ENCODE peak calls at places on chromosome 18, in seven cellular contexts. M is psoas muscle; T is effector memory CD4-positive, alpha-beta T cell; Q is A549; I is cardiac fibroblast; H is kidney; Y is AG09309. R is an unnamed sample.

GRCh38 chr18:32911660-32912284 is 138.9 kb upstream of the KLHL14 start:
- DNase-seq in M (no peak), Y (peak; percentile 32), Q (no peak), T (no peak), H (no peak), I (no peak), R (no peak)

GRCh38 chr18:76948345-76948744 is 126.0 kb downstream of the ZNF236 start:
- DNase-seq in Y (no peak), H (no peak), Q (no peak), M (no peak), T (no peak), I (no peak), R (no peak)

GRCh38 chr18:33231474-33232317 is 208.8 kb downstream of the CCDC178 start:
- DNase-seq in Y (no peak), M (peak; percentile 20), T (no peak), I (peak; percentile 75), H (peak; percentile 39), Q (peak; percentile 54), R (peak; percentile 63)

GRCh38 chr18:11880586-11881304 is 27.4 kb downstream of the MPPE1 start:
- DNase-seq in T (no peak), I (no peak), M (no peak), Q (no peak), H (no peak), Y (no peak), R (no peak)

GRCh38 chr18:12766986-12767433 is 64.2 kb downstream of the PSMG2 start:
- DNase-seq in H (peak; percentile 37), M (no peak), Y (no peak), I (no peak), T (no peak), Q (peak; percentile 32), R (no peak)

GRCh38 chr18:45330170-45330594 is 285.1 kb upstream of the SLC14A2 start:
- DNase-seq in T (no peak), H (no peak), I (peak; percentile 25), Y (peak; percentile 42), M (peak; percentile 32), Q (no peak), R (no peak)

GRCh38 chr18:32425466-32425865 is 45.2 kb downstream of the GAREM1 start:
- DNase-seq in T (no peak), H (no peak), Y (peak; percentile 2), M (no peak), Q (peak; percentile 21), I (peak; percentile 80), R (peak; percentile 82)

GRCh38 chr18:10169064-10169562 is 255.3 kb downstream of the VAPA start:
- DNase-seq in Q (no peak), H (no peak), Y (no peak), T (no peak), I (peak; percentile 67), M (no peak), R (no peak)

GRCh38 chr18:61502472-61502871 is 169.2 kb downstream of the CDH20 start:
- DNase-seq in H (no peak), T (no peak), M (no peak), Y (peak; percentile 41), I (peak; percentile 79), Q (peak; percentile 38), R (peak; percentile 53)

GRCh38 chr18:79911009-79911870 is 40.2 kb downstream of the SLC66A2 start:
- DNase-seq in H (peak; percentile 56), M (peak; percentile 67), I (no peak), Q (no peak), T (no peak), Y (no peak), R (no peak)

GRCh38 chr18:23833714-23834113 is 144.5 kb downstream of the LAMA3 start:
- DNase-seq in I (no peak), Q (no peak), H (no peak), Y (no peak), M (no peak), T (no peak), R (no peak)

GRCh38 chr18:3595282-3596273 is 145.6 kb downstream of the TGIF1 start:
- DNase-seq in I (peak; percentile 95), H (no peak), Q (peak; percentile 83), Y (peak; percentile 92), T (peak; percentile 23), M (peak; percentile 33), R (peak; percentile 70)

GRCh38 chr18:51617572-51618260 is 420.2 kb upstream of the MEX3C start:
- DNase-seq in T (no peak), Y (no peak), I (no peak), H (no peak), Q (peak; percentile 74), M (no peak), R (no peak)

GRCh38 chr18:27108842-27109241 is 76.3 kb downstream of the CHST9 start:
- DNase-seq in M (no peak), H (no peak), I (no peak), Q (no peak), Y (no peak), T (no peak), R (no peak)

GRCh38 chr18:28175930-28176673 is 828 bp downstream of the CDH2 start:
- DNase-seq in T (no peak), Q (peak; percentile 45), I (peak; percentile 40), Y (no peak), M (no peak), H (no peak), R (peak; percentile 57)
- H3K4me3 ChIP-seq in T (no peak overlapping the region), Q (peak overlapping the region; percentile 83), I (peak overlapping the region; percentile 68), Y (peak overlapping the region; percentile 91), M (peak overlapping the region; percentile 71), H (peak overlapping the region; percentile 70), R (peak overlapping the region; percentile 93)

DNA sequence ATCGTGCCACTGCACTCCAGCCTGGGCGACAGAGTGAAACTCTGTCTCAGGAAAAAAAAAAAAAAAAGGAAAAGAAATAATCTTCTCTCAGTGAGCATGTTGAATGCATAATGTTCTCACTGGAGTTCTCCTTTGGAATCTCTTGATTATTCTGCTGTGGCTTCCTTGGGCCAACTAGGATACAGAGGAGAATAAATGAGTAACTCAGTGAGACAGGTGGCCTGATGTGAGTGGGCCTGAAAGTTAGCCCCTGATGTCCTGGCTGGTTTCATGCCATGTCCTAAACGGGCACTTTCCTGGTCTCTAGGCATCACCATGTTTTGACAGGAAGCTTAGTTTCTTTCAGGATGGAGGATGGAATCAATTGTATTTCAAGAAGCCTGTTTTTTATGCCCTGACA is 218.6 kb downstream of the NEDD4L start:
- DNase-seq in Q (no peak), I (no peak), H (no peak), T (no peak), M (no peak), Y (no peak), R (no peak)
- H3K4me3 ChIP-seq in Q (peak overlapping the region; percentile 28), I (no peak overlapping the region), H (peak overlapping the region; percentile 19), T (no peak overlapping the region), M (peak overlapping the region; percentile 42), Y (no peak overlapping the region), R (no peak overlapping the region)

GRCh38 chr18:8477615-8478014 is 131.6 kb upstream of the RAB12 start:
- DNase-seq in T (no peak), I (no peak), H (no peak), Q (no peak), Y (no peak), M (no peak), R (peak; percentile 33)

GRCh38 chr18:8479826-8480225 is 129.4 kb upstream of the RAB12 start:
- DNase-seq in Q (no peak), H (no peak), I (no peak), M (no peak), Y (no peak), T (no peak), R (peak; percentile 42)

GRCh38 chr18:8478968-8479370 is 130.3 kb upstream of the RAB12 start:
- DNase-seq in Q (no peak), M (no peak), I (no peak), Y (no peak), H (no peak), T (no peak), R (no peak)

GRCh38 chr18:8480506-8481328 is 128.5 kb upstream of the RAB12 start:
- DNase-seq in Q (peak; percentile 72), Y (peak; percentile 25), H (no peak), M (no peak), I (peak; percentile 83), T (no peak), R (peak; percentile 45)

GRCh38 chr18:8478166-8478967 is 130.9 kb upstream of the RAB12 start:
- DNase-seq in M (peak; percentile 51), Q (peak; percentile 51), T (no peak), I (peak; percentile 62), H (peak; percentile 77), Y (no peak), R (peak; percentile 72)
- H3K4me3 ChIP-seq in M (no peak overlapping the region), Q (no peak overlapping the region), T (no peak overlapping the region), I (no peak overlapping the region), H (no peak overlapping the region), Y (no peak overlapping the region), R (no peak overlapping the region)

DNA sequence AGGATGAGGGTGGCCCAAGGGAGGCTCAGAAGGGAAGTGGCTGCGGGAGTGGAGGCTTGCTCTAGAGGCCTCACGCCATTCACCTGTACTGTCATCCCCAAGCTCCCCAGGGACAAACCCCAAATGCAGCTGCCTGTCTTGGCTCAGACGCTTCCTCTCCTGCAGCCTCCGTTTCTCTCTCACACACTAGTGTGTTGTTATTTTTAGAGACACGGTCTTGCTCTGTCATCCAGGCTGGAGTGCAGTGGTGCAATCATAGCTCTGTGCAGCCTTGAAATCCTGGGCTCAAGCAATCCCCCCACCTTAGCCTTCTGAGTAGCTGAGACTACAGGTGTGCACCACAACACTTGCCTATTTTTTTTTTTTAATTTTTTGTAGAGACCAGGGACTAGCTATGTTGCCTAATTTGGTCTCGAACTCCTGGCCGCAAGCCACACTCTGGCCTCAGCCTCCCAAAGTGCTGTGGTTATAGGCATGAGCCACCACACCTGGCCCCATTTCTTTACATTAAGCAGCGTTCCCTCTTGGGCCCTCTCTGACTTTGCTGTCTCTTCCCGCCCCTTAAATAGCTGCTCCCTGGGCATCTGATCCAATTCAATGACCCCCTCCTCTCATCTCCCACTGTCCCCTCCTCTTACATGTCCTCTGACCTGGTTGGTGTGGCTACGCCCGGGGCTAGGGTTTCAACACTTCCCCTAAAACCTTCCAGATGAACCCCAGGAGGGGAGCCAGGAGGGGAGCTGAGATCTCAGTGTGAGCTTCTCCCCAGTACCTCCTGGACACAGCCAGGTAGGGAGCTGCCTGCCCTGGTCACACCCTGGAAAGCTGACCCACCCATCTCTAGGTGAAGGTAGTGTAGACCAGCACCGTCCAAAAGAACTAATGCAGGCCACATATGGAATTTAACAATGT is 24.0 kb upstream of the LOXHD1 start:
- DNase-seq in I (no peak), H (no peak), T (no peak), M (no peak), Q (no peak), Y (no peak), R (no peak)
- H3K4me3 ChIP-seq in I (no peak overlapping the region), H (no peak overlapping the region), T (no peak overlapping the region), M (no peak overlapping the region), Q (no peak overlapping the region), Y (no peak overlapping the region), R (no peak overlapping the region)

DNA sequence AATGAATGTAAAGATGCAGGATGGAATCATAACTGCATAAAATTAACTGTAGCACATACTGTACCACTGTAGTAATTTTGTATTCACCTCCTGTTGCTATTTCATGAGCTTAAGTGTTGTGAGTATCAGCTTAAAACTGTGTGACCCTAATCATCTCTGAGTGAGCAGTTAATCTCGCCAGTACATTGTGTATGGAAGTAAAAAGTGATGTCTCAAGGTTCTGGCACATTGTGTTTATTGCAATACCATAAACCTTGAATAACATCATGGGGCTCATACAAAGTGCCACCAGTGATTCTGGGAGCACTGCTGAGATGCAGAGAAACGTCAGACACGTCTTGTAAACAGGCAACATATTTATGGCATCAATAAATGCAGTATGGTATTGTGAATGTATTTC is 124.5 kb downstream of the PMAIP1 start:
- DNase-seq in T (no peak), Q (no peak), M (no peak), H (no peak), I (no peak), Y (no peak), R (no peak)
- H3K4me3 ChIP-seq in T (no peak overlapping the region), Q (no peak overlapping the region), M (no peak overlapping the region), H (no peak overlapping the region), I (no peak overlapping the region), Y (no peak overlapping the region), R (no peak overlapping the region)